ENCODE peak calls at places on chromosomes 13 and 19, in five cellular contexts. I, F, S, Q and C are unnamed samples.

GRCh38 chr19:47766670-47767069 is 11.8 kb upstream of the SELENOW start:
- DNase-seq in I (no peak), F (no peak), S (no peak), Q (no peak), C (no peak)

GRCh38 chr19:56132316-56132822 is 8.7 kb upstream of the ZNF444 start:
- DNase-seq in F (no peak), Q (no peak), I (no peak), S (no peak), C (no peak)

GRCh38 chr13:34412817-34413365 is 529.2 kb upstream of the NBEA start:
- DNase-seq in Q (no peak), S (no peak), F (no peak), I (no peak), C (peak; percentile 48)

GRCh38 chr13:98888222-98888889 is 89.5 kb downstream of the DOCK9 start:
- DNase-seq in I (no peak), Q (no peak), F (no peak), S (no peak), C (no peak)

GRCh38 chr19:41298327-41298964 is 11.5 kb upstream of the CCDC97 start:
- DNase-seq in Q (peak; percentile 94), I (peak; percentile 51), S (peak; percentile 52), F (no peak), C (peak; percentile 94)

GRCh38 chr13:62710766-62711165 is 1295.1 kb upstream of the PCDH20 start:
- DNase-seq in F (no peak), I (no peak), Q (no peak), S (no peak), C (no peak)

GRCh38 chr19:2820112-2820702 is 539 bp downstream of the ZNF554 start:
- DNase-seq in I (peak; percentile 30), S (peak; percentile 27), Q (no peak), F (no peak), C (peak; percentile 43)

GRCh38 chr19:36090930-36091695 is 19.8 kb upstream of the OVOL3 start:
- DNase-seq in S (no peak), Q (no peak), F (no peak), I (no peak), C (no peak)

GRCh38 chr13:75889427-75889826 is 253.3 kb downstream of the LMO7 start:
- DNase-seq in F (no peak), Q (no peak), I (no peak), S (no peak), C (no peak)

GRCh38 chr19:9945319-9945966 is 9.1 kb upstream of the OLFM2 start:
- DNase-seq in S (no peak), Q (peak; percentile 94), F (no peak), I (no peak), C (peak; percentile 99)

GRCh38 chr13:106139942-106140341 is 395.5 kb downstream of the EFNB2 start:
- DNase-seq in F (no peak), S (no peak), Q (no peak), I (no peak), C (no peak)

GRCh38 chr13:33787051-33787591 is 30.8 kb upstream of the RFC3 start:
- DNase-seq in Q (no peak), I (peak; percentile 31), S (no peak), F (no peak), C (peak; percentile 33)

GRCh38 chr19:14198384-14199376 is 7.3 kb downstream of the ADGRL1 start:
- DNase-seq in I (no peak), S (no peak), Q (no peak), F (no peak), C (no peak)

GRCh38 chr19:57664269-57665127 is 4.2 kb upstream of the ZSCAN4 start:
- DNase-seq in F (no peak), I (no peak), Q (peak; percentile 52), S (peak; percentile 53), C (peak; percentile 75)

GRCh38 chr19:29944415-29945012 is 2.5 kb downstream of the URI1 start:
- DNase-seq in I (no peak), S (no peak), F (no peak), Q (no peak), C (no peak)

GRCh38 chr19:2848625-2849024 is 7.3 kb downstream of the ZNF555 start:
- DNase-seq in I (no peak), Q (no peak), S (no peak), F (no peak), C (no peak)

GRCh38 chr19:47723573-47723923 is 10.3 kb downstream of the EHD2 start:
- DNase-seq in S (no peak), Q (no peak), I (no peak), F (no peak), C (peak; percentile 88)

GRCh38 chr13:80399340-80400163 is 58.6 kb upstream of the SPRY2 start:
- DNase-seq in S (no peak), Q (no peak), F (no peak), I (peak; percentile 21), C (peak; percentile 3)

GRCh38 chr13:75687145-75687763 is 51.1 kb downstream of the LMO7 start:
- DNase-seq in I (no peak), Q (peak; percentile 28), S (peak; percentile 15), F (no peak), C (peak; percentile 74)

GRCh38 chr13:74206061-74206561 is 71.9 kb upstream of the KLF12 start:
- DNase-seq in Q (peak; percentile 53), S (no peak), I (no peak), F (no peak), C (peak; percentile 74)

GRCh38 chr13:27171244-27171829 is at the start of gene USP12:
- DNase-seq in S (no peak), F (peak; percentile 24), Q (peak; percentile 20), I (no peak), C (no peak)

GRCh38 chr19:52734340-52734892 is 428 bp downstream of the ZNF611 start:
- DNase-seq in Q (no peak), I (peak; percentile 26), S (peak; percentile 27), F (no peak), C (peak; percentile 57)

GRCh38 chr13:48401480-48401879 is 11.4 kb downstream of the LPAR6 start:
- DNase-seq in I (no peak), Q (no peak), S (no peak), F (no peak), C (peak; percentile 16)

GRCh38 chr19:42879613-42880012 is at the start of gene PSG1:
- DNase-seq in Q (no peak), I (no peak), F (no peak), S (no peak), C (no peak)

GRCh38 chr13:91722267-91722884 is 324.0 kb downstream of the GPC5 start:
- DNase-seq in S (no peak), F (no peak), Q (no peak), I (no peak), C (peak; percentile 55)

GRCh38 chr13:99311137-99311536 is 3.9 kb upstream of the GPR183 start:
- DNase-seq in Q (no peak), S (no peak), I (no peak), F (no peak), C (peak; percentile 61)

GRCh38 chr19:33401683-33402420 is 28.3 kb downstream of the CEBPG start:
- DNase-seq in S (no peak), Q (no peak), F (no peak), I (no peak), C (no peak)

GRCh38 chr13:108947551-108948030 is 318.2 kb downstream of the MYO16 start:
- DNase-seq in Q (peak; percentile 58), I (no peak), S (no peak), F (no peak), C (peak; percentile 75)

GRCh38 chr19:42032428-42032827 is 37.6 kb downstream of the GRIK5 start:
- DNase-seq in F (no peak), I (no peak), S (no peak), Q (no peak), C (no peak)

GRCh38 chr19:45146251-45146650 is 14.5 kb downstream of the NKPD1 start:
- DNase-seq in F (no peak), S (no peak), Q (no peak), I (no peak), C (no peak)

GRCh38 chr13:102089177-102089576 is 312.7 kb downstream of the FGF14 start:
- DNase-seq in Q (no peak), F (no peak), I (no peak), S (no peak), C (peak; percentile 44)

GRCh38 chr13:20428666-20429644 is 96.7 kb downstream of the CRYL1 start:
- DNase-seq in S (no peak), Q (no peak), F (no peak), I (no peak), C (peak; percentile 66)

GRCh38 chr13:113493315-113493951 is 2.9 kb upstream of the DCUN1D2 start:
- DNase-seq in F (no peak), S (no peak), I (peak; percentile 19), Q (peak; percentile 72), C (peak; percentile 96)

GRCh38 chr13:40651866-40652587 is 14.4 kb downstream of the FOXO1 start:
- DNase-seq in S (no peak), I (no peak), Q (no peak), F (no peak), C (no peak)